ENCODE peak calls at places on chromosomes 5 and 9, in ten cellular contexts. B is pancreas; Q is foreskin fibroblast; L is fibroblast of lung; M is activated B cell treated with CpG ODN at 0.5 μM for 24 hours; H is CD8-positive, alpha-beta T cell; T is vagina; K is left lung; P is SK-N-SH; J is RWPE1. E is an unnamed sample.

GRCh38 chr5:38888023-38888422 is 42.2 kb downstream of the OSMR start:
- DNase-seq in T (no peak), B (no peak), H (no peak), Q (no peak), K (no peak), P (no peak), J (no peak), L (no peak), M (no peak), E (no peak)

GRCh38 chr5:141567513-141568117 is 51.2 kb downstream of the DIAPH1 start:
- DNase-seq in P (peak), M (no peak), K (no peak), T (no peak), J (no peak), L (peak), Q (peak), B (no peak), H (no peak), E (peak)

GRCh38 chr5:159175547-159175946 is 33.8 kb downstream of the RNF145 start:
- DNase-seq in M (no peak), T (no peak), H (no peak), J (no peak), Q (no peak), B (no peak), K (no peak), P (no peak), L (peak), E (no peak)

GRCh38 chr5:90446961-90447360 is 27.6 kb downstream of the MBLAC2 start:
- DNase-seq in P (no peak), H (no peak), T (no peak), L (peak), K (no peak), M (no peak), J (no peak), Q (peak), B (no peak), E (peak)

GRCh38 chr5:123752576-123752975 is 240.6 kb downstream of the CSNK1G3 start:
- DNase-seq in J (no peak), H (no peak), T (no peak), Q (peak), M (no peak), L (peak), K (no peak), P (no peak), B (no peak), E (peak)

GRCh38 chr9:96305171-96305570 is 3.2 kb upstream of the HSD17B3 start:
- DNase-seq in K (no peak), B (no peak), T (no peak), M (no peak), L (no peak), Q (peak), J (no peak), P (no peak), H (no peak), E (no peak)

GRCh38 chr9:95788011-95788410 is 87.5 kb upstream of the ERCC6L2 start:
- DNase-seq in L (no peak), H (no peak), T (no peak), Q (no peak), J (no peak), M (no peak), P (no peak), B (no peak), K (no peak), E (peak)

GRCh38 chr5:143600396-143601075 is 197.1 kb upstream of the NR3C1 start:
- DNase-seq in J (no peak), B (no peak), K (no peak), M (no peak), T (no peak), H (no peak), P (no peak), Q (peak), L (peak), E (peak)

GRCh38 chr9:31776471-31776870 is 608.0 kb upstream of the ACO1 start:
- DNase-seq in T (no peak), J (no peak), K (no peak), P (no peak), Q (peak), H (no peak), M (no peak), B (no peak), L (no peak), E (peak)

GRCh38 chr9:16986441-16987387 is 116.2 kb upstream of the BNC2 start:
- DNase-seq in H (no peak), T (no peak), B (no peak), K (no peak), Q (peak), P (no peak), L (peak), M (no peak), J (no peak), E (peak)

GRCh38 chr5:56838409-56839039 is 23.2 kb downstream of the MAP3K1 start:
- DNase-seq in B (no peak), H (no peak), M (no peak), P (no peak), T (no peak), Q (peak), L (peak), J (peak), K (no peak), E (peak)

GRCh38 chr9:91807640-91808246 is 142.3 kb downstream of the ROR2 start:
- DNase-seq in T (no peak), Q (no peak), L (no peak), J (no peak), B (no peak), H (no peak), M (no peak), K (no peak), P (no peak), E (no peak)

GRCh38 chr5:175460560-175460959 is 16.6 kb upstream of the DRD1 start:
- DNase-seq in J (no peak), P (no peak), M (no peak), K (no peak), Q (no peak), H (no peak), T (no peak), L (no peak), B (no peak), E (no peak)

GRCh38 chr5:175457466-175457865 is 13.5 kb upstream of the DRD1 start:
- DNase-seq in Q (no peak), T (no peak), H (no peak), B (no peak), J (peak), M (no peak), K (no peak), P (no peak), L (no peak), E (peak)

GRCh38 chr5:175461370-175461769 is 17.0 kb upstream of the SFXN1 start:
- DNase-seq in M (no peak), T (no peak), H (no peak), B (no peak), Q (no peak), K (no peak), J (no peak), L (no peak), P (no peak), E (no peak)

GRCh38 chr5:175456105-175456504 is 12.1 kb upstream of the DRD1 start:
- DNase-seq in L (no peak), P (no peak), Q (no peak), T (no peak), B (no peak), K (no peak), H (no peak), J (no peak), M (no peak), E (no peak)

GRCh38 chr5:175460126-175460525 is 16.1 kb upstream of the DRD1 start:
- DNase-seq in Q (peak), K (no peak), H (no peak), J (no peak), P (no peak), M (no peak), T (no peak), L (peak), B (no peak), E (peak)
- TF ChIP-seq CTCF in Q (peak), K (peak), H (peak), J (peak), P (peak), M (no peak), T (peak), L (peak), B (no peak), E (peak)

GRCh38 chr5:133249593-133249992 is 197.8 kb downstream of the HSPA4 start:
- DNase-seq in J (no peak), M (no peak), H (no peak), Q (no peak), L (peak), K (no peak), B (no peak), P (no peak), T (no peak), E (peak)

GRCh38 chr5:133246053-133246370 is 194.2 kb downstream of the HSPA4 start:
- DNase-seq in M (no peak), K (no peak), Q (no peak), J (no peak), L (no peak), H (no peak), B (no peak), T (no peak), P (no peak), E (no peak)

GRCh38 chr5:133246376-133247144 is 194.7 kb downstream of the HSPA4 start:
- DNase-seq in Q (no peak), T (no peak), L (no peak), J (no peak), P (no peak), H (no peak), M (no peak), K (no peak), B (no peak), E (no peak)

GRCh38 chr5:133247145-133247709 is 195.4 kb downstream of the HSPA4 start:
- DNase-seq in J (no peak), L (no peak), P (no peak), B (no peak), T (no peak), M (no peak), Q (no peak), K (no peak), H (no peak), E (no peak)

DNA sequence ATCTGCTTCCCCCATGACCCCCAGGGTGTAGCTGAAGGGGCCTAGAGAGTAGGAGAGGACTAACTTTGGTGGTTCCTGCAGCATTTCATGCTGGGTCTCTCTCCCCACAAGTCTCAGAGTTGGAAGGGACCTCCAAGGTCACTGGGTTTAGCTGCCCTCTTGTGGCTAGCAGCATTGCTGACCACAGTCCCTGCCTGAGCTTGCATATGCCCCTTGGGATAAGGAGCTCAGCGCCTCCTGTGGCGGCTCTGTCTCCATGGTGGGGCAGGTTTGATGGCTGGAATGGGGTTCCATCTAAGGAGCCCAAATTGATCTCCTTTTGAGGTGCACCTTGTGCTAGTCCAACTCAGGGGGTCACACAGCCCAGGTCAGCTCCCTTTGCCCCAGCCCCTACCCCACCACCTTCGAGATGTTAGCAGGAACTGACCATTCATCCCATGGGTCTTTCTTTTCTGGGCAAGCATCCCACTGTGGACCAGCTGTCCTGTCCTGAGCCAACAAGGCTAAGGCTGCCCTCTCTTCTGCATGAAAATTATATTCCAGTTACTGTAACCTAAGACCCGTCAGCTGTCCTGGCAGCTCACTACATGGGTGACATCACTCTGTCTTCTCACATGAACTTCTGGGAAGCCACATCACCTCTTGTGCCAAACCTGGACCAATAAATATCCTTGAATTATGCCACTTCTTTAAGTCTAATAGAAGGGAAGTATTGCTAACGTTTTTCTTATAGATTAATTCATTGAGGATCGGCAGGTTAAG is 196.2 kb downstream of the HSPA4 start:
- DNase-seq in H (no peak), T (no peak), B (no peak), P (peak), L (peak), J (no peak), K (no peak), Q (no peak), M (no peak), E (peak)
- TF ChIP-seq CTCF in H (no peak), T (no peak), B (no peak), P (peak), L (peak), J (no peak), K (peak), Q (peak), M (no peak), E (peak)

GRCh38 chr5:72288923-72289322 is 31.1 kb downstream of the MRPS27 start:
- DNase-seq in P (no peak), K (no peak), L (no peak), H (no peak), B (no peak), T (no peak), J (no peak), Q (no peak), M (no peak), E (no peak)
- TF ChIP-seq CTCF in P (no peak), K (no peak), L (no peak), H (no peak), B (no peak), T (no peak), J (no peak), Q (no peak), M (no peak), E (no peak)

GRCh38 chr5:145858929-145859328 is 13.9 kb downstream of the GRXCR2 start:
- DNase-seq in B (no peak), P (no peak), M (no peak), K (no peak), T (no peak), L (no peak), J (no peak), Q (no peak), H (no peak), E (no peak)

GRCh38 chr5:145853952-145854351 is 18.8 kb upstream of the PRELID2 start:
- DNase-seq in M (no peak), H (no peak), P (no peak), B (no peak), L (no peak), T (no peak), Q (no peak), K (no peak), J (no peak), E (no peak)

GRCh38 chr5:145855842-145856267 is 17.0 kb downstream of the GRXCR2 start:
- DNase-seq in M (no peak), B (no peak), H (no peak), L (peak), Q (no peak), T (no peak), K (no peak), P (no peak), J (no peak), E (no peak)

GRCh38 chr5:145854651-145855258 is 18.1 kb downstream of the GRXCR2 start:
- DNase-seq in M (no peak), Q (peak), J (peak), T (no peak), B (no peak), K (no peak), L (peak), H (no peak), P (no peak), E (peak)

GRCh38 chr5:145856285-145856818 is 16.5 kb downstream of the GRXCR2 start:
- DNase-seq in L (peak), T (no peak), M (no peak), B (peak), H (no peak), J (no peak), Q (peak), K (peak), P (no peak), E (no peak)
- TF ChIP-seq CTCF in L (no peak), T (no peak), M (no peak), B (no peak), H (no peak), J (no peak), Q (no peak), K (no peak), P (no peak), E (no peak)

DNA sequence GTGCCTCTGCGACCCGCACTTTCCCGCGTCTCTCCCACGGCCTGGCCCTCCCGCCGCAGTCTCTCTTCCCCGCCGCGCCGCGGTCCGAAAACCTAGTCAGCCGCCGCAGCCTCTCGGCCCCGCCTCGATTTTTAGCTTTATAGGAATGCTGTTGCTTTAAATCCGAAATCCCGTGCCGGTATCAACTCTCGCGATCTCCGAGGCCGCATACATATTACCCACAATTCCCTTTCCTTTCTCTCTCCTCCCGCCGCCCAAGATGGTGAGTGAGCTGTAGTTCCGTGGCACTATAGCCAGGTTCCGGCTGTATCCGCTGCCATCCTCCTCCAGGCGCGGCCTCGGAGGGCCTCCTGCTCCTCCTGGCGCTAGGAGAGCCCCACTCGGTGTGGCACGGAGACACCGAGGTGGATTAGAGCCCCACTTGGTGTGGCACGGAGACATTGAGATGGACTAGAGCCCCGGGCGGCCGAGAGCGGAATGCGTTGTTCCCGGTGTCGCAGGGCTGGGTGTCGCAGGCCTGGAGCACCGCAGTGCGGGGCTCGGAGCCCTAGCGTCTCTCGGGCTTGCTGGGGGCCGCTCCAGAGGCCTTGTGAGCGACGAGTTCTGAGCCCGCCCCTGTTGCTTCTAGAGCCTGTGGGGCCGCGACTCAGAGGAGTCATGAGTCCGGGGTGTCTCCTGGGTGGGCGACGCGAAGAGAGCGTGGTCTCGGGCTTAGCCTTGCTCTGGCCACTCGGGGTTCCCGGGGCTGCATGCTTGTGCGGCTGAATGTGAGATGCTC is at the start of the genes MED22 and RPL7A:
- DNase-seq in L (peak), K (peak), T (peak), H (peak), J (peak), Q (peak), P (peak), B (peak), M (peak), E (peak)
- TF ChIP-seq CTCF in L (no peak), K (no peak), T (peak), H (no peak), J (no peak), Q (no peak), P (no peak), B (no peak), M (no peak), E (no peak)

GRCh38 chr5:177620560-177620959 is 20.6 kb downstream of the B4GALT7 start:
- DNase-seq in K (no peak), Q (no peak), P (no peak), J (no peak), L (no peak), H (no peak), B (no peak), M (no peak), T (no peak), E (no peak)
- TF ChIP-seq CTCF in K (no peak), Q (no peak), P (no peak), J (no peak), L (no peak), H (no peak), B (no peak), M (no peak), T (no peak), E (no peak)

GRCh38 chr9:115591584-115591984 is 473.6 kb upstream of the TNC start:
- DNase-seq in M (no peak), P (peak), K (peak), T (peak), L (peak), B (no peak), H (no peak), Q (peak), J (peak), E (peak)

GRCh38 chr9:115596743-115597080 is 478.8 kb upstream of the TNC start:
- DNase-seq in Q (peak), B (no peak), L (peak), H (no peak), P (no peak), M (no peak), T (no peak), J (no peak), K (no peak), E (no peak)

GRCh38 chr9:115595951-115596742 is 478.2 kb upstream of the TNC start:
- DNase-seq in J (no peak), M (no peak), L (peak), K (no peak), H (no peak), B (no peak), T (no peak), P (no peak), Q (peak), E (no peak)

GRCh38 chr9:115594551-115594950 is 476.6 kb upstream of the TNC start:
- DNase-seq in K (no peak), H (no peak), T (no peak), B (no peak), L (no peak), M (no peak), P (no peak), J (no peak), Q (peak), E (no peak)

GRCh38 chr9:115593587-115594091 is 475.7 kb upstream of the TNC start:
- DNase-seq in B (no peak), P (peak), Q (peak), K (no peak), H (no peak), J (peak), L (peak), T (no peak), M (no peak), E (peak)
- TF ChIP-seq CTCF in B (peak), P (peak), Q (peak), K (peak), H (peak), J (peak), L (peak), T (peak), M (no peak), E (peak)

DNA sequence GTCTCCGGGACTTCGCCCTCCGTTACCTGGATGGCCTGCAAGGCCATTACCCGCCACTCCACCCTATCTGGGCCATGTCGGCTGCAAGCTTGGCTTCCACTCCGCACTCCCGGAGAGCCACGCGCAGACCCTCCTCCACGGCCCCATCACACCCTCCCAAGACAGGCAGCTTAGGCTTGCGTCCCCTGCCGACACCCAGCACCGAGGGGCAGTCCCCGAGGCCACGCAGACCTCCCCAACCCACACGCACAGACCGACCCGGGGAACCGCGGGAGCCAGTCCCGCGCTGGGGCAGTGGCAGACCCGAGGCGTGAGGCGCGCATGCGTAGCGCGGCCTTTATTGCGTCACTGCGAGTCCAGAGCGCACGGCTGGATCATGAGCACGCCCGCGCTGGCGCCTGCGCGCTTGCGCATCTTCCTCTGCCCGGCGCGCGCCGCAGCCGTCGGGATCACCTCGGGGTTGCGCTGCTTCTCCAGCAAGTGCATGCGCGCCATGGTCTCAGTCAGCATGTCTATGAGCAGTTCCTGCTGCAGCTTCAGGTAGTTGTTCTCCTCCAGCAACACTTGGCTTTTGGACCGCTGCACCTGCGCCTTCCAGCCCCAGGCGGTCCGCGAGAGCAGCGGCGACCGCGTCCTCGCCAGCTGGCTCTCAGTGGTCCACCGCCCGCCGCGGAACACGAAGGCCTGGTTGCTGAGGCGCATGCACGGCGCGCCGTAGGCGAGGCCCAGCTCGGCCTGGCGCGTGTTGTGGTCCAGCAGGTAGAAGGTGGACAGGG is 2.4 kb downstream of the CBY3 start:
- DNase-seq in K (peak), P (peak), J (peak), Q (peak), L (peak), H (peak), T (peak), M (peak), B (peak), E (peak)
- TF ChIP-seq CTCF in K (no peak), P (no peak), J (no peak), Q (no peak), L (no peak), H (no peak), T (no peak), M (no peak), B (no peak), E (no peak)

DNA sequence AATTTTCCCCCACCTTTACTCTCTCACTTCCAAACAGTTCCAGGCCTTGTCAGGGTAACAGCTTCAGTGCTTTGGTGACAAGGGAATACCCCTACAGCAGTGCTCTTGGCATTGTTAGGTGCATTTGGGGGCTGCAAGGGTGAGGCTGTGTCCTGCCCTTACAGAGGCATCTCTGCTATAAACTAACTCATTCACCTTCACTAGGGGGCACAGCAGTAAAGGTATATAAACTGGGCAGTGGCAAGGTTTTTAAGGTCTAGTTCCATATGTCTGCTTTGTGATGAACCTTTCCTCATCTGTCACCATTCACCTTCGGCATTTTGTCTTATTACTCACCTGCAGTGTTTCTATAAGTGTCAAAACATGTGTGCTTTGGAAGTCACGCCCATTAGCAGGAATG is 79.1 kb upstream of the GPR151 start:
- DNase-seq in L (no peak), P (no peak), K (no peak), J (no peak), Q (no peak), B (no peak), T (no peak), H (no peak), M (no peak), E (peak)
- TF ChIP-seq CTCF in L (no peak), P (no peak), K (no peak), J (no peak), Q (no peak), B (no peak), T (no peak), H (no peak), M (no peak), E (no peak)